ENCODE peak calls at places on chromosomes 4 and X, in four cellular contexts. One of them, this sample, is unnamed.
A peak's percentile ranks its signal among the peaks of the same experiment; 100 is the strongest.

GRCh38 chrX:10112510-10112909 is 44.3 kb upstream of the CLCN4 start:
- DNase-seq in PC-3: no peak
- DNase-seq in testis: no peak
- DNase-seq in left lung: no peak
- DNase-seq in this sample: no peak

GRCh38 chr4:144740316-144740715 is 94.4 kb downstream of the HHIP start:
- DNase-seq in PC-3: no peak
- DNase-seq in testis: no peak
- DNase-seq in left lung: no peak
- DNase-seq in this sample: no peak

GRCh38 chrX:134237363-134237702 is 351 bp downstream of the CCDC160 start:
- DNase-seq in PC-3: no peak
- DNase-seq in testis: no peak
- DNase-seq in left lung: no peak
- DNase-seq in this sample: no peak

GRCh38 chr4:113435893-113436292 is 325.6 kb downstream of the CAMK2D start:
- DNase-seq in PC-3: peak; percentile 67
- DNase-seq in testis: peak; percentile 33
- DNase-seq in left lung: no peak
- DNase-seq in this sample: peak; percentile 81

GRCh38 chr4:171847751-171848150 is 34.5 kb downstream of the GALNTL6 start:
- DNase-seq in PC-3: peak; percentile 3
- DNase-seq in testis: no peak
- DNase-seq in left lung: no peak
- DNase-seq in this sample: no peak

GRCh38 chrX:13151806-13152510 is 107.5 kb upstream of the FAM9C start:
- DNase-seq in PC-3: no peak
- DNase-seq in testis: no peak
- DNase-seq in left lung: no peak
- DNase-seq in this sample: no peak

GRCh38 chr4:2320152-2320551 is 58.2 kb upstream of the MXD4 start:
- DNase-seq in PC-3: no peak
- DNase-seq in testis: no peak
- DNase-seq in left lung: no peak
- DNase-seq in this sample: no peak

GRCh38 chr4:87270825-87271224 is 50.4 kb upstream of the KLHL8 start:
- DNase-seq in PC-3: no peak
- DNase-seq in testis: no peak
- DNase-seq in left lung: no peak
- DNase-seq in this sample: peak; percentile 6

GRCh38 chrX:45633419-45633818 is 432.7 kb upstream of the DIPK2B start:
- DNase-seq in PC-3: no peak
- DNase-seq in testis: no peak
- DNase-seq in left lung: no peak
- DNase-seq in this sample: no peak

GRCh38 chr4:3879681-3880594 is 113.8 kb downstream of the ADRA2C start:
- DNase-seq in PC-3: no peak
- DNase-seq in testis: no peak
- DNase-seq in left lung: no peak
- DNase-seq in this sample: no peak

GRCh38 chr4:6200011-6200921 is at the start of gene JAKMIP1:
- DNase-seq in PC-3: peak; percentile 67
- DNase-seq in testis: peak; percentile 93
- DNase-seq in left lung: peak; percentile 77
- DNase-seq in this sample: peak; percentile 68

GRCh38 chr4:107806196-107806595 is 18.5 kb upstream of the SGMS2 start:
- DNase-seq in PC-3: no peak
- DNase-seq in testis: no peak
- DNase-seq in left lung: no peak
- DNase-seq in this sample: no peak

GRCh38 chr4:78788005-78788889 is 12.1 kb downstream of the BMP2K start:
- DNase-seq in PC-3: no peak
- DNase-seq in testis: no peak
- DNase-seq in left lung: no peak
- DNase-seq in this sample: no peak

GRCh38 chr4:41443340-41444079 is 94.4 kb upstream of the LIMCH1 start:
- DNase-seq in PC-3: no peak
- DNase-seq in testis: no peak
- DNase-seq in left lung: no peak
- DNase-seq in this sample: no peak

GRCh38 chr4:8913858-8914460 is 42.3 kb upstream of the HMX1 start:
- DNase-seq in PC-3: no peak
- DNase-seq in testis: no peak
- DNase-seq in left lung: peak; percentile 26
- DNase-seq in this sample: no peak

GRCh38 chrX:28997716-28998115 is 410.5 kb downstream of the IL1RAPL1 start:
- DNase-seq in PC-3: no peak
- DNase-seq in testis: no peak
- DNase-seq in left lung: no peak
- DNase-seq in this sample: no peak

GRCh38 chrX:43655961-43656494 is at the start of gene MAOA:
- DNase-seq in PC-3: peak; percentile 33
- DNase-seq in testis: peak; percentile 58
- DNase-seq in left lung: peak; percentile 86
- DNase-seq in this sample: peak; percentile 80

GRCh38 chrX:101925733-101926132 is 6.1 kb downstream of the ZMAT1 start:
- DNase-seq in PC-3: no peak
- DNase-seq in testis: no peak
- DNase-seq in left lung: no peak
- DNase-seq in this sample: no peak

GRCh38 chrX:16528620-16529019 is 121.3 kb upstream of the S100G start:
- DNase-seq in PC-3: no peak
- DNase-seq in testis: no peak
- DNase-seq in left lung: no peak
- DNase-seq in this sample: no peak

GRCh38 chrX:38959736-38960534 is 158.7 kb downstream of the MID1IP1 start:
- DNase-seq in PC-3: no peak
- DNase-seq in testis: no peak
- DNase-seq in left lung: no peak
- DNase-seq in this sample: no peak

GRCh38 chrX:53969540-53969939 is 74.7 kb downstream of the PHF8 start:
- DNase-seq in PC-3: no peak
- DNase-seq in testis: no peak
- DNase-seq in left lung: no peak
- DNase-seq in this sample: no peak
- H3K27me3 ChIP-seq in PC-3: no peaks in the 10 kb centered on the region
- H3K27me3 ChIP-seq in testis: no peaks in the 10 kb centered on the region
- H3K27me3 ChIP-seq in left lung: no peaks in the 10 kb centered on the region
- H3K27me3 ChIP-seq in this sample: no peaks in the 10 kb centered on the region

GRCh38 chr4:182770259-182770968 is 146.8 kb downstream of the DCTD start:
- DNase-seq in PC-3: no peak
- DNase-seq in testis: no peak
- DNase-seq in left lung: peak; percentile 36
- DNase-seq in this sample: no peak

GRCh38 chr4:182766851-182767250 is 150.3 kb downstream of the DCTD start:
- DNase-seq in PC-3: no peak
- DNase-seq in testis: no peak
- DNase-seq in left lung: no peak
- DNase-seq in this sample: no peak

GRCh38 chr4:182775075-182775474 is 142.1 kb downstream of the DCTD start:
- DNase-seq in PC-3: no peak
- DNase-seq in testis: no peak
- DNase-seq in left lung: no peak
- DNase-seq in this sample: no peak

GRCh38 chr4:182768821-182769220 is 148.4 kb downstream of the DCTD start:
- DNase-seq in PC-3: peak; percentile 11
- DNase-seq in testis: no peak
- DNase-seq in left lung: no peak
- DNase-seq in this sample: no peak

DNA sequence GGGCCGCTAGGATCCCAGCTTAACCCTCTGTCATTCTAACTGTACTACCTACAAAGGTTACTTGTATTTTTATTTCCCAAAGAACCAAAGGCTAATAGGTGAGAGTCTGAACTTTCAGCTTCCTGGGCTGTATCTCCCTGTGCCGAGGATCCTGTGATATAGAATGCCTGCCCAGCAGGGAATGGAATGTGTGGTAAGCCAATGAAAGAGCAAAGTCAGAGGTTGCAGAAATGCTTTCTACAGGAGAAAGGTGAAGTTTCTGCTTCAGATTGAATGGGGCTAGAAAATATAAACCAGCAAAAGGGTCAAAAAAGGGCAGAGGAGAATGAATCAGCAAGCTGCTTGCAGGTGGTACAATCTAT is 146.2 kb downstream of the DCTD start:
- DNase-seq in PC-3: no peak
- DNase-seq in testis: no peak
- DNase-seq in left lung: no peak
- DNase-seq in this sample: no peak
- H3K27me3 ChIP-seq in PC-3: no peaks in the 10 kb centered on the region
- H3K27me3 ChIP-seq in testis: no peaks in the 10 kb centered on the region
- H3K27me3 ChIP-seq in left lung: no peaks in the 10 kb centered on the region
- H3K27me3 ChIP-seq in this sample: no peaks in the 10 kb centered on the region

GRCh38 chr4:185435466-185435865 is 9.7 kb upstream of the UFSP2 start:
- DNase-seq in PC-3: no peak
- DNase-seq in testis: no peak
- DNase-seq in left lung: no peak
- DNase-seq in this sample: no peak
- H3K27me3 ChIP-seq in PC-3: no peaks in the 10 kb centered on the region
- H3K27me3 ChIP-seq in testis: no peaks in the 10 kb centered on the region
- H3K27me3 ChIP-seq in left lung: no peaks in the 10 kb centered on the region
- H3K27me3 ChIP-seq in this sample: no peaks in the 10 kb centered on the region

DNA sequence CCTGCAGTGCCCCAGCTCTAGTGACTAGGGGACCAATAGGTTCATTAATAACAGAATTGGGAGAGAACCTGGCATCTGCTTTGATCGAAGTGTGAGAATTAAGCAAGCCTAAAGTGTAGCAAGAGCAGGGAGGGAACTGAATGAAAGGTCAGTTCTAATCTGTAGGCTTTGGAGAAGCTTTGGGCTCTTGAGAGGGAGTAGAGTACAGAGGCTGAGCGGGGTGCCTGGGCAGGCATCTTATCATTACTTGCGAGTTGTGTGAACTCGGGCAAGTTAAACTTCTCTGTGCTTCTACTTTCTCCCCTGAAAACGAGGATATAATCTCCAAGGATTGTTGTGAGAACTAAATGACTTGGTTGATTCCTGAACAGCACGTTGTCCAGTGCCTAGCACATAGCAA is 906 bp upstream of the PARM1 start:
- DNase-seq in PC-3: no peak
- DNase-seq in testis: no peak
- DNase-seq in left lung: no peak
- DNase-seq in this sample: peak; percentile 57
- H3K27me3 ChIP-seq in PC-3: peaks cover 10% of the 10 kb centered on the region
- H3K27me3 ChIP-seq in testis: no peaks in the 10 kb centered on the region
- H3K27me3 ChIP-seq in left lung: no peaks in the 10 kb centered on the region
- H3K27me3 ChIP-seq in this sample: no peaks in the 10 kb centered on the region

DNA sequence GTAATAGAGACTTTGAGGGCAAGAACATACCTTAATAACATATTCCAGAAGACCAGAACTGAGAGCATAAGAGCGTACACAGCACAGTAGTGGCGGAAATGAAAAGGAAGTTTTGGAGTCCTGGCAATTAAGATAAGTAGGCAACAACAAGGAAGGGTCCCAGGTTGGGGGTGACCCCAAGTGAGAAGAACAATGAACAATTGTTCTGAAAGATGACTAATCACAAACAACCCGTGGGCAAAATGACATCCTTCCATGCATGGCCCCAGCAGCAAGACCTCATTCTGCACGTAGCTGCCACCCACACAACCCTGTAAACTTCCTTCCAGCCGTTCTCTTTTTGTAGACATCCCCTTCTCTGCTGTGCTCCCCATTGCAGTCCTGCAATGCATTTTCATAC is 384.4 kb upstream of the PABPC4L start:
- DNase-seq in PC-3: no peak
- DNase-seq in testis: no peak
- DNase-seq in left lung: no peak
- DNase-seq in this sample: no peak
- H3K27me3 ChIP-seq in PC-3: no peaks in the 10 kb centered on the region
- H3K27me3 ChIP-seq in testis: no peaks in the 10 kb centered on the region
- H3K27me3 ChIP-seq in left lung: no peaks in the 10 kb centered on the region
- H3K27me3 ChIP-seq in this sample: no peaks in the 10 kb centered on the region

DNA sequence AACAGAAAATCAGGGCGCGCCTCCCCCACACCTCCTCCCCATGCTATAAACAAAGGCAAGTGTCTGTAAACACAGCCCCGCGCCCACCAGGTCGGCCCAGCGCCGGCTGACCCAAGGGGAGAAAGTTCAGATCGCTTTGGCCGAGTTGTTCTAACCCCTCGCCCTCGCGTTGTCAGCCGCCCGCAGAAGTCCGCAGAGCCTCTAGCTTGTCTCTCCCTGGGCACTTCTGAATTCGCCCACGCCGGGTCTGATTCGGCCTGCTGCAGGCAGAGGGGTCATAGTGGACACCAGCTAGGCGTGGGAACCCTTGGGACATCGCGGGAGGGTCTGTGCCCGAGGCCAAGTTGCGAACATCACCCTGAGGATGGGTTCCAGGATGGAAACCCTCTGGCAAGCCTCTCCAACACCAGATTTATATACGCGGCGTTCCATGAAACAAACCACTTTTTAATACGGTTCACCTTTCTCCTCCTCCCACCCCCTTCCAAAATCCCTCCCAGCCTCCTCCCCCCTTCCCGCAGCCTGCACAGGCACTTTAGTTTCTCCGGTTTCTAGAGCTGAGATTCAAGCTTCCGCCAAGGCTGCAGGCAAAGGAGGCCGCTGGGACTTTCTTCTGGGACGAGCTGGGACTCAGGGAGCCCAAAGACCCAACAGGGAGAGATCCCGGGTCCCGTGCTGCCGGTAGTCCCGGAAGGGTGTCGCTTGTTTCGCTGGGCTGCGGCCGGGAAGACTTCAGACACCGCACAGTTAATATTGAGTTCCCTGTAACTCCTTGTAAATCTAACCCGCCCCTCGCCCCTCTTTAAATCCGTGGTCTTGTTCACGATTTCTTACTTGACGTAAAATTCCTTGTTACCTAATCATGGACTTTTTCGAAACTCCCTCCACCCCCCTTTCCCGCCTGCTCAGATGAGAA is 4.7 kb downstream of the HAND2 start:
- DNase-seq in PC-3: no peak
- DNase-seq in testis: no peak
- DNase-seq in left lung: no peak
- DNase-seq in this sample: peak; percentile 80
- H3K27me3 ChIP-seq in PC-3: peaks cover 52% of the 10 kb centered on the region
- H3K27me3 ChIP-seq in testis: no peaks in the 10 kb centered on the region
- H3K27me3 ChIP-seq in left lung: peaks cover 99% of the 10 kb centered on the region
- H3K27me3 ChIP-seq in this sample: no peaks in the 10 kb centered on the region

GRCh38 chr4:121724671-121725070 is 27.9 kb upstream of the ANXA5 start:
- DNase-seq in PC-3: no peak
- DNase-seq in testis: no peak
- DNase-seq in left lung: no peak
- DNase-seq in this sample: no peak
- H3K27me3 ChIP-seq in PC-3: no peaks in the 10 kb centered on the region
- H3K27me3 ChIP-seq in testis: no peaks in the 10 kb centered on the region
- H3K27me3 ChIP-seq in left lung: no peaks in the 10 kb centered on the region
- H3K27me3 ChIP-seq in this sample: no peaks in the 10 kb centered on the region

GRCh38 chr4:110614173-110614948 is 8.5 kb downstream of the PITX2 start:
- DNase-seq in PC-3: no peak
- DNase-seq in testis: no peak
- DNase-seq in left lung: no peak
- DNase-seq in this sample: no peak
- H3K27me3 ChIP-seq in PC-3: peaks cover 50% of the 10 kb centered on the region
- H3K27me3 ChIP-seq in testis: no peaks in the 10 kb centered on the region
- H3K27me3 ChIP-seq in left lung: peaks cover 97% of the 10 kb centered on the region
- H3K27me3 ChIP-seq in this sample: peaks cover 3% of the 10 kb centered on the region

GRCh38 chrX:2589186-2590020 is 88.6 kb upstream of the DHRSX start:
- DNase-seq in PC-3: peak; percentile 36
- DNase-seq in testis: no peak
- DNase-seq in left lung: no peak
- DNase-seq in this sample: no peak
- H3K27me3 ChIP-seq in PC-3: peaks cover 15% of the 10 kb centered on the region
- H3K27me3 ChIP-seq in testis: no peaks in the 10 kb centered on the region
- H3K27me3 ChIP-seq in left lung: peaks cover 8% of the 10 kb centered on the region
- H3K27me3 ChIP-seq in this sample: no peaks in the 10 kb centered on the region

This sample was measured in right cardiac atrium.